ENCODE peak calls at places on chromosomes 11 and 22, in four cellular contexts. One of them, this sample, is unnamed.

GRCh38 chr11:33690290-33691050 is 10.2 kb downstream of the C11orf91 start:
- DNase-seq in endodermal cell: no peak
- DNase-seq in neural progenitor cell: no peak
- DNase-seq in neuronal stem cell: no peak
- DNase-seq in this sample: peak

GRCh38 chr11:123086315-123086714 is 24.4 kb upstream of the HSPA8 start:
- DNase-seq in neuronal stem cell: no peak
- DNase-seq in endodermal cell: no peak
- DNase-seq in neural progenitor cell: no peak
- DNase-seq in this sample: no peak

GRCh38 chr11:122780296-122780949 is 57.9 kb upstream of the CRTAM start:
- DNase-seq in endodermal cell: no peak
- DNase-seq in neural progenitor cell: no peak
- DNase-seq in neuronal stem cell: no peak
- DNase-seq in this sample: no peak

GRCh38 chr11:73152086-73152853 is 10.2 kb upstream of the FCHSD2 start:
- DNase-seq in neural progenitor cell: no peak
- DNase-seq in endodermal cell: peak
- DNase-seq in neuronal stem cell: no peak
- DNase-seq in this sample: no peak

GRCh38 chr11:58493676-58494075 is 14.2 kb downstream of the OR5B21 start:
- DNase-seq in neural progenitor cell: no peak
- DNase-seq in neuronal stem cell: no peak
- DNase-seq in endodermal cell: no peak
- DNase-seq in this sample: no peak

GRCh38 chr11:28585007-28585406 is 476.8 kb downstream of the METTL15 start:
- DNase-seq in neuronal stem cell: no peak
- DNase-seq in neural progenitor cell: no peak
- DNase-seq in endodermal cell: no peak
- DNase-seq in this sample: no peak

GRCh38 chr11:111665779-111666178 is 63.5 kb downstream of the SIK2 start:
- DNase-seq in neuronal stem cell: peak
- DNase-seq in neural progenitor cell: peak
- DNase-seq in endodermal cell: peak
- DNase-seq in this sample: no peak

GRCh38 chr22:28358244-28358777 is 321.3 kb downstream of the TTC28 start:
- DNase-seq in neural progenitor cell: no peak
- DNase-seq in neuronal stem cell: no peak
- DNase-seq in endodermal cell: no peak
- DNase-seq in this sample: no peak

GRCh38 chr11:1283906-1284305 is 25.5 kb downstream of the TOLLIP start:
- DNase-seq in neuronal stem cell: no peak
- DNase-seq in endodermal cell: no peak
- DNase-seq in neural progenitor cell: no peak
- DNase-seq in this sample: no peak

GRCh38 chr11:45264839-45265515 is 21.2 kb downstream of the SYT13 start:
- DNase-seq in neuronal stem cell: no peak
- DNase-seq in endodermal cell: no peak
- DNase-seq in neural progenitor cell: no peak
- DNase-seq in this sample: no peak

GRCh38 chr11:68107689-68108088 is 13.5 kb downstream of the CHKA start:
- DNase-seq in neuronal stem cell: no peak
- DNase-seq in neural progenitor cell: no peak
- DNase-seq in endodermal cell: no peak
- DNase-seq in this sample: peak

GRCh38 chr11:45145421-45146071 is 893 bp upstream of the PRDM11 start:
- DNase-seq in endodermal cell: peak
- DNase-seq in neural progenitor cell: peak
- DNase-seq in neuronal stem cell: peak
- DNase-seq in this sample: peak

GRCh38 chr11:45097721-45098493 is 48.5 kb upstream of the PRDM11 start:
- DNase-seq in neural progenitor cell: peak
- DNase-seq in endodermal cell: peak
- DNase-seq in neuronal stem cell: peak
- DNase-seq in this sample: peak

GRCh38 chr11:117552626-117553025 is 225.0 kb downstream of the CEP164 start:
- DNase-seq in neural progenitor cell: no peak
- DNase-seq in endodermal cell: no peak
- DNase-seq in neuronal stem cell: no peak
- DNase-seq in this sample: no peak

GRCh38 chr11:75270896-75271415 is 30.4 kb downstream of the TPBGL start:
- DNase-seq in endodermal cell: peak
- DNase-seq in neural progenitor cell: peak
- DNase-seq in neuronal stem cell: no peak
- DNase-seq in this sample: no peak

GRCh38 chr11:78038697-78039313 is 15.7 kb upstream of the KCTD14 start:
- DNase-seq in neural progenitor cell: no peak
- DNase-seq in neuronal stem cell: no peak
- DNase-seq in endodermal cell: no peak
- DNase-seq in this sample: peak

GRCh38 chr11:30889116-30889765 is 303.1 kb upstream of the MPPED2 start:
- DNase-seq in endodermal cell: no peak
- DNase-seq in neural progenitor cell: no peak
- DNase-seq in neuronal stem cell: no peak
- DNase-seq in this sample: no peak

GRCh38 chr22:35839811-35840739 is 122.4 kb downstream of the APOL5 start:
- DNase-seq in neural progenitor cell: peak
- DNase-seq in endodermal cell: peak
- DNase-seq in neuronal stem cell: peak
- DNase-seq in this sample: peak

GRCh38 chr11:12301379-12301778 is 76.0 kb upstream of the PARVA start:
- DNase-seq in endodermal cell: no peak
- DNase-seq in neural progenitor cell: no peak
- DNase-seq in neuronal stem cell: no peak
- DNase-seq in this sample: no peak

GRCh38 chr11:121575250-121575962 is 122.6 kb upstream of the SORL1-AS1 start:
- DNase-seq in neural progenitor cell: no peak
- DNase-seq in neuronal stem cell: no peak
- DNase-seq in endodermal cell: no peak
- DNase-seq in this sample: peak

GRCh38 chr11:36578458-36578857 is 10.7 kb downstream of the RAG1 start:
- DNase-seq in endodermal cell: no peak
- DNase-seq in neuronal stem cell: no peak
- DNase-seq in neural progenitor cell: no peak
- DNase-seq in this sample: no peak

GRCh38 chr11:9577551-9577950 is 4.1 kb downstream of the WEE1 start:
- DNase-seq in neuronal stem cell: no peak
- DNase-seq in endodermal cell: no peak
- DNase-seq in neural progenitor cell: no peak
- DNase-seq in this sample: no peak

GRCh38 chr11:86064236-86064803 is 4.6 kb downstream of the PICALM start:
- DNase-seq in neuronal stem cell: no peak
- DNase-seq in neural progenitor cell: no peak
- DNase-seq in endodermal cell: no peak
- DNase-seq in this sample: no peak

GRCh38 chr11:68271781-68272608 is at the start of gene C11orf24:
- DNase-seq in endodermal cell: peak
- DNase-seq in neural progenitor cell: peak
- DNase-seq in neuronal stem cell: peak
- DNase-seq in this sample: peak

GRCh38 chr11:110046759-110047386 is 46.3 kb upstream of the ZC3H12C start:
- DNase-seq in endodermal cell: no peak
- DNase-seq in neural progenitor cell: no peak
- DNase-seq in neuronal stem cell: no peak
- DNase-seq in this sample: peak

GRCh38 chr22:21764038-21764804 is 28.6 kb upstream of the YPEL1 start:
- DNase-seq in neural progenitor cell: no peak
- DNase-seq in neuronal stem cell: no peak
- DNase-seq in endodermal cell: no peak
- DNase-seq in this sample: no peak

GRCh38 chr22:37607010-37607911 is 1.4 kb upstream of the GGA1 start:
- DNase-seq in neural progenitor cell: peak
- DNase-seq in neuronal stem cell: peak
- DNase-seq in endodermal cell: peak
- DNase-seq in this sample: peak
- H3K9ac ChIP-seq in neural progenitor cell: no peak
- H3K9ac ChIP-seq in neuronal stem cell: no peak
- H3K9ac ChIP-seq in endodermal cell: peak
- H3K9ac ChIP-seq in this sample: peak

GRCh38 chr22:30964858-30965257 is 3.7 kb downstream of the MORC2 start:
- DNase-seq in neuronal stem cell: no peak
- DNase-seq in endodermal cell: no peak
- DNase-seq in neural progenitor cell: no peak
- DNase-seq in this sample: no peak

GRCh38 chr22:30968015-30968923 is at the start of gene MORC2:
- DNase-seq in neuronal stem cell: peak
- DNase-seq in neural progenitor cell: no peak
- DNase-seq in endodermal cell: peak
- DNase-seq in this sample: peak

GRCh38 chr22:30969532-30970355 is 679 bp downstream of the TUG1 start:
- DNase-seq in neuronal stem cell: no peak
- DNase-seq in endodermal cell: peak
- DNase-seq in neural progenitor cell: no peak
- DNase-seq in this sample: peak

GRCh38 chr22:30968924-30969531 is at the start of gene TUG1:
- DNase-seq in endodermal cell: peak
- DNase-seq in neuronal stem cell: peak
- DNase-seq in neural progenitor cell: peak
- DNase-seq in this sample: peak

GRCh38 chr22:30970356-30970746 is 1.3 kb downstream of the TUG1 start:
- DNase-seq in neuronal stem cell: no peak
- DNase-seq in endodermal cell: no peak
- DNase-seq in neural progenitor cell: no peak
- DNase-seq in this sample: no peak
- H3K27ac ChIP-seq in neuronal stem cell: no peak
- H3K27ac ChIP-seq in endodermal cell: no peak
- H3K27ac ChIP-seq in neural progenitor cell: no peak
- H3K27ac ChIP-seq in this sample: no peak

DNA sequence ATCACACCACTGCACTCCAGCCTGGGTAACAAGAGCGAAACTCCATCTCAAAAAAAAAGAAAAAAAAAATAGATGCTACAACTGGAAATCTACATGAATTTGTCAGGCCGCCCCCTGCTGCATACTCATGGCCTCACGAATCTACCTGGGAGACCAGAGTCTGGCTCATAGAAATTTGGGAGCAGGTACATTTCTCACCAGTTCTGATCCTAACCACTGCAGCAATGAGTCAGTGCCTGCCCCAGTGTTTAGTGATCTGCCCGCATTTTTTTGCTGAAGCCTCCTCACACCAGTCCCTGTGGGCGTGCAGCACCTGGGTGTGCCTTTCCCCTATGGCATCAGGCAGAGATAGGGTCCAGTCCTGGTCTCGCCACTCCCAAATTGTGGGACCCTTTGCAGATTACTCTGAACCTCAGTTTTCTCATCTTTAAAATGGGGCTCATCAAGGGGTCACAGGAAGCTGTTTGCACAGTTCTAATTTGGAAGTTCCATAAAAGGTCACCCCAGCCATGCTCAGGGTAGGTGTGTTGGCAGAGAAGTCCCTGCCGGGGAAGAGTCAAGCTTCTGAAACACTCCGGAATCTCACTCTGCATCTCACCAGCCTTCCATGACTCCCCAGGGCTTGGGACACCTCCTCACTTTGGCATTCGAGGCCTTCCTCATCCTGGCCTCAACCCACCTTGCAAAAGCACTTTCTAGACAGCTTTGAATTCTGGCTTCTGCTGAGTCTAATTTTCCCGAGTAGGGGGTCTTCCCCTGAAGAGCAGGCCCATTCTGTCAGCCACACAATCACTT is 39.3 kb upstream of the LINC01488 start:
- DNase-seq in neural progenitor cell: no peak
- DNase-seq in neuronal stem cell: no peak
- DNase-seq in endodermal cell: peak
- DNase-seq in this sample: no peak
- H3K9ac ChIP-seq in neural progenitor cell: no peak
- H3K9ac ChIP-seq in neuronal stem cell: no peak
- H3K9ac ChIP-seq in endodermal cell: no peak
- H3K9ac ChIP-seq in this sample: peak

GRCh38 chr11:134470238-134470637 is 58.2 kb upstream of the B3GAT1 start:
- DNase-seq in neural progenitor cell: no peak
- DNase-seq in endodermal cell: peak
- DNase-seq in neuronal stem cell: no peak
- DNase-seq in this sample: no peak

GRCh38 chr11:134469627-134470026 is 57.6 kb upstream of the B3GAT1 start:
- DNase-seq in neuronal stem cell: no peak
- DNase-seq in endodermal cell: no peak
- DNase-seq in neural progenitor cell: no peak
- DNase-seq in this sample: no peak

GRCh38 chr11:134466909-134467567 is 55.0 kb upstream of the B3GAT1 start:
- DNase-seq in neuronal stem cell: no peak
- DNase-seq in neural progenitor cell: no peak
- DNase-seq in endodermal cell: no peak
- DNase-seq in this sample: peak

GRCh38 chr11:134468081-134468668 is 56.1 kb upstream of the B3GAT1 start:
- DNase-seq in neural progenitor cell: no peak
- DNase-seq in endodermal cell: no peak
- DNase-seq in neuronal stem cell: no peak
- DNase-seq in this sample: peak

DNA sequence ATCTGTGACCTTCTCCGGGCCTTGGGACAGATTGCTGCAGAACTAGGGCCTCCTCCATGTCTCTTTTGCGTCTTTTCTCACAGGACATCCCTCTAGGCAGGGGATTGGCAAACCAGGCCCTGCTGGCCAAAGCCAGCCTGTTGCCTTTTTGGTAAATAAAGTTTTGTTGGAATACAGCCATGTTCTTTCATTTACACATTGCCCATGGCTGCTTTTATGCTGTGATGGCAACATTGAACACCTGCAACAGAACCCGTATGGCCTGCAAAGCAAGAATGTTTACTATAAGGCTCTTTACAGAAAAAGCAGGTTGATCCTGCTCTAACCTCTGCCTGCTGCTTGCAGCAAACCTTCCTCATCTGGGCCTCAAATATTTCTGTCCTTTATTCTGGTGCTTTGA is 56.8 kb upstream of the B3GAT1 start:
- DNase-seq in neuronal stem cell: no peak
- DNase-seq in neural progenitor cell: no peak
- DNase-seq in endodermal cell: no peak
- DNase-seq in this sample: peak
- H3K27ac ChIP-seq in neuronal stem cell: no peak
- H3K27ac ChIP-seq in neural progenitor cell: no peak
- H3K27ac ChIP-seq in endodermal cell: no peak
- H3K27ac ChIP-seq in this sample: peak

DNA sequence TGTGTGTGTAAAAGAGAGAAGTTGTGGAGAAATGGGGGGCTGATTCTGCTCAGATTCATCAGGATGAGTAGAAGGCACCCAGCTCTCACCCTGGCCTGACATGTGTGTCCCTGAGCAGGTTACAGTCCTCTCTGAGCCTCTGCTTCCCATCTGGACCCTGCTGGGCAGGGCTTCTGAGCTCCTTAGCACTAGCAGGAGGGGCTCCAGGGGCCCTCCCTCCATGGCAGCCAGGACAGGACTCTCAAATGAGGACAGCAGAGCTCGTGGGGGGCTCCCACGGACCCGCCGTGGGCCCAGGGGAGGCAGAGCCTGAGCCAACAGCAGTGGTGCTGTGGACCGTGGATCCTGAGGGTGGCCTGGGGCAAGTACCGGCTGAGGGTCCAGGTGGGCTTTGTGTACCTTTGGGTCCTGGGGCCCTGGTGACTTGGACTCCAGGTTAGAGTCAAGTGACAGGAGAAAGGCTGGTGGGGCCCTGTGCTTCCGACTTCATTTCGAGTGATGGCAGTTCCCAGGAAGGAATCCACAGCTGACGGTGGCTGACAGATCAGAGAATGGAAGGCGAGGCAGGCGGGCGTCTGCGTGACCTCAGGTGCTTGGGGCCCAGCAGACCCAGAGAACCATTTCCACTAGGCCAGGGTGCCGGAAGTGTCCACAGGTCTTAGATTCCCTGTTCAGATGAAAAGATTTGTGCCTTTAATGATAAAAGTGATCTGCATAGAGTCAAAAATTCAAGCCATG is 21.9 kb downstream of the NEAT1 start:
- DNase-seq in endodermal cell: peak
- DNase-seq in neural progenitor cell: no peak
- DNase-seq in neuronal stem cell: no peak
- DNase-seq in this sample: no peak
- H3K9ac ChIP-seq in endodermal cell: no peak
- H3K9ac ChIP-seq in neural progenitor cell: no peak
- H3K9ac ChIP-seq in neuronal stem cell: no peak
- H3K9ac ChIP-seq in this sample: peak